ENCODE peak calls at places on chromosomes 4 and X, in nine cellular contexts. One of them, this sample, is unnamed.
A peak's percentile ranks its signal among the peaks of the same experiment; 100 is the strongest.

GRCh38 chrX:111244238-111244750 is 26.0 kb downstream of the CAPN6 start:
- DNase-seq in GM06990: no peak
- DNase-seq in neural progenitor cell: peak; percentile 60
- DNase-seq in foreskin fibroblast: peak; percentile 0
- DNase-seq in lung: no peak
- DNase-seq in HFFc6: no peak
- DNase-seq in GM13977: peak; percentile 29
- DNase-seq in prostate gland: no peak
- DNase-seq in heart right ventricle: no peak
- DNase-seq in this sample: no peak

GRCh38 chr4:82773049-82773448 is 25.5 kb downstream of the SCD5 start:
- DNase-seq in GM06990: no peak
- DNase-seq in neural progenitor cell: no peak
- DNase-seq in foreskin fibroblast: no peak
- DNase-seq in lung: no peak
- DNase-seq in HFFc6: no peak
- DNase-seq in GM13977: no peak
- DNase-seq in prostate gland: no peak
- DNase-seq in heart right ventricle: no peak
- DNase-seq in this sample: no peak

GRCh38 chrX:14864626-14865025 is 8.2 kb downstream of the FANCB start:
- DNase-seq in GM06990: no peak
- DNase-seq in neural progenitor cell: no peak
- DNase-seq in foreskin fibroblast: no peak
- DNase-seq in lung: no peak
- DNase-seq in HFFc6: peak; percentile 38
- DNase-seq in GM13977: no peak
- DNase-seq in prostate gland: no peak
- DNase-seq in heart right ventricle: no peak
- DNase-seq in this sample: no peak

GRCh38 chr4:153466637-153467153 is 535 bp downstream of the TMEM131L start:
- DNase-seq in GM06990: no peak
- DNase-seq in neural progenitor cell: peak; percentile 20
- DNase-seq in foreskin fibroblast: no peak
- DNase-seq in lung: no peak
- DNase-seq in HFFc6: no peak
- DNase-seq in GM13977: peak; percentile 45
- DNase-seq in prostate gland: no peak
- DNase-seq in heart right ventricle: peak; percentile 21
- DNase-seq in this sample: no peak

GRCh38 chrX:28922106-28922505 is 334.9 kb downstream of the IL1RAPL1 start:
- DNase-seq in GM06990: no peak
- DNase-seq in neural progenitor cell: no peak
- DNase-seq in foreskin fibroblast: no peak
- DNase-seq in lung: no peak
- DNase-seq in HFFc6: no peak
- DNase-seq in GM13977: no peak
- DNase-seq in prostate gland: no peak
- DNase-seq in heart right ventricle: no peak
- DNase-seq in this sample: no peak

GRCh38 chr4:115929373-115929772 is 816.0 kb upstream of the NDST4 start:
- DNase-seq in GM06990: no peak
- DNase-seq in neural progenitor cell: no peak
- DNase-seq in foreskin fibroblast: no peak
- DNase-seq in lung: no peak
- DNase-seq in HFFc6: no peak
- DNase-seq in GM13977: no peak
- DNase-seq in prostate gland: no peak
- DNase-seq in heart right ventricle: no peak
- DNase-seq in this sample: no peak

GRCh38 chrX:28586891-28587635 is at the start of gene IL1RAPL1:
- DNase-seq in GM06990: no peak
- DNase-seq in neural progenitor cell: peak; percentile 42
- DNase-seq in foreskin fibroblast: no peak
- DNase-seq in lung: no peak
- DNase-seq in HFFc6: peak; percentile 9
- DNase-seq in GM13977: no peak
- DNase-seq in prostate gland: peak; percentile 4
- DNase-seq in heart right ventricle: no peak
- DNase-seq in this sample: no peak

GRCh38 chr4:7719354-7720174 is 220.1 kb downstream of the AFAP1 start:
- DNase-seq in GM06990: no peak
- DNase-seq in neural progenitor cell: peak; percentile 87
- DNase-seq in foreskin fibroblast: peak; percentile 9
- DNase-seq in lung: peak; percentile 57
- DNase-seq in HFFc6: no peak
- DNase-seq in GM13977: peak; percentile 89
- DNase-seq in prostate gland: peak; percentile 35
- DNase-seq in heart right ventricle: peak; percentile 54
- DNase-seq in this sample: peak; percentile 58

GRCh38 chr4:185721190-185721948 is 90.6 kb downstream of the SORBS2 start:
- DNase-seq in GM06990: no peak
- DNase-seq in neural progenitor cell: no peak
- DNase-seq in foreskin fibroblast: no peak
- DNase-seq in lung: no peak
- DNase-seq in HFFc6: no peak
- DNase-seq in GM13977: no peak
- DNase-seq in prostate gland: no peak
- DNase-seq in heart right ventricle: no peak
- DNase-seq in this sample: no peak

GRCh38 chr4:1208970-1209704 is 36.8 kb upstream of the SPON2 start:
- DNase-seq in GM06990: no peak
- DNase-seq in neural progenitor cell: no peak
- DNase-seq in foreskin fibroblast: no peak
- DNase-seq in lung: no peak
- DNase-seq in HFFc6: no peak
- DNase-seq in GM13977: no peak
- DNase-seq in prostate gland: peak; percentile 41
- DNase-seq in heart right ventricle: no peak
- DNase-seq in this sample: no peak

GRCh38 chrX:66676990-66677389 is 38.1 kb upstream of the EDA2R start:
- DNase-seq in GM06990: no peak
- DNase-seq in neural progenitor cell: no peak
- DNase-seq in foreskin fibroblast: peak; percentile 81
- DNase-seq in lung: no peak
- DNase-seq in HFFc6: peak; percentile 83
- DNase-seq in GM13977: no peak
- DNase-seq in prostate gland: no peak
- DNase-seq in heart right ventricle: no peak
- DNase-seq in this sample: no peak

GRCh38 chr4:113020966-113021365 is 28.5 kb upstream of the ANK2 start:
- DNase-seq in GM06990: no peak
- DNase-seq in neural progenitor cell: peak; percentile 13
- DNase-seq in foreskin fibroblast: peak; percentile 16
- DNase-seq in lung: no peak
- DNase-seq in HFFc6: no peak
- DNase-seq in GM13977: no peak
- DNase-seq in prostate gland: no peak
- DNase-seq in heart right ventricle: no peak
- DNase-seq in this sample: no peak

GRCh38 chrX:68685722-68686683 is 38.5 kb downstream of the STARD8 start:
- DNase-seq in GM06990: peak; percentile 3
- DNase-seq in neural progenitor cell: peak; percentile 50
- DNase-seq in foreskin fibroblast: no peak
- DNase-seq in lung: peak; percentile 64
- DNase-seq in HFFc6: no peak
- DNase-seq in GM13977: peak; percentile 61
- DNase-seq in prostate gland: no peak
- DNase-seq in heart right ventricle: peak; percentile 49
- DNase-seq in this sample: no peak

GRCh38 chr4:189917161-189917891 is 23.3 kb upstream of the FRG1 start:
- DNase-seq in GM06990: no peak
- DNase-seq in neural progenitor cell: no peak
- DNase-seq in foreskin fibroblast: no peak
- DNase-seq in lung: no peak
- DNase-seq in HFFc6: no peak
- DNase-seq in GM13977: no peak
- DNase-seq in prostate gland: no peak
- DNase-seq in heart right ventricle: no peak
- DNase-seq in this sample: no peak

DNA sequence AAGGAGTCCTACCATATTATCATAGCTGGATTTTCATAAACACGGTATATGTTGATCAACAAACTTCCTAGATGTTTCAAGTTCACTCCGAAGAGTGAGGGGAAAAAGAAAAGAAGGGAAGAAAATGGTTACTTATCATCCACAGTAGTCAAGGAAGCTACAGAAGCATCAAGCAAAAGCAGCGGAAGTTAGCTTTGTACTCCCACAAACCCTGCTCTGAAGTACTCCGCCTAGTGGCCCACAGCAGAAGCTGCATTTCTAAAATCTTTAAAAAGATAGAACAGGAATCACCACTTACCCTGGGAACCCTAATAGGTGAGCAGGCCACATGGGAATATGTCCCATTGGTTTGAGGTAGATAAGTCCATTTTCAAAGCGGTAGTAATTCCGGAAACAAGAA is 28.5 kb upstream of the FRG1 start:
- DNase-seq in GM06990: no peak
- DNase-seq in neural progenitor cell: peak; percentile 5
- DNase-seq in foreskin fibroblast: no peak
- DNase-seq in lung: no peak
- DNase-seq in HFFc6: no peak
- DNase-seq in GM13977: no peak
- DNase-seq in prostate gland: no peak
- DNase-seq in heart right ventricle: no peak
- DNase-seq in this sample: no peak
- TF ChIP-seq CTCF in GM06990: peak; percentile 48
- TF ChIP-seq CTCF in neural progenitor cell: peak; percentile 60
- TF ChIP-seq CTCF in foreskin fibroblast: peak; percentile 43
- TF ChIP-seq CTCF in lung: no peak
- TF ChIP-seq CTCF in HFFc6: peak; percentile 72
- TF ChIP-seq CTCF in GM13977: peak; percentile 23
- TF ChIP-seq CTCF in prostate gland: no peak
- TF ChIP-seq CTCF in heart right ventricle: no peak
- TF ChIP-seq CTCF in this sample: peak; percentile 36

GRCh38 chr4:92266521-92266920 is 37.2 kb upstream of the GRID2 start:
- DNase-seq in GM06990: no peak
- DNase-seq in neural progenitor cell: no peak
- DNase-seq in foreskin fibroblast: no peak
- DNase-seq in lung: no peak
- DNase-seq in HFFc6: no peak
- DNase-seq in GM13977: no peak
- DNase-seq in prostate gland: no peak
- DNase-seq in heart right ventricle: no peak
- DNase-seq in this sample: no peak

GRCh38 chr4:92265798-92266197 is 38.0 kb upstream of the GRID2 start:
- DNase-seq in GM06990: no peak
- DNase-seq in neural progenitor cell: no peak
- DNase-seq in foreskin fibroblast: no peak
- DNase-seq in lung: no peak
- DNase-seq in HFFc6: no peak
- DNase-seq in GM13977: no peak
- DNase-seq in prostate gland: no peak
- DNase-seq in heart right ventricle: no peak
- DNase-seq in this sample: no peak

GRCh38 chr4:92268642-92269041 is 35.1 kb upstream of the GRID2 start:
- DNase-seq in GM06990: no peak
- DNase-seq in neural progenitor cell: no peak
- DNase-seq in foreskin fibroblast: no peak
- DNase-seq in lung: no peak
- DNase-seq in HFFc6: no peak
- DNase-seq in GM13977: no peak
- DNase-seq in prostate gland: no peak
- DNase-seq in heart right ventricle: no peak
- DNase-seq in this sample: no peak

GRCh38 chr4:92265066-92265465 is 38.7 kb upstream of the GRID2 start:
- DNase-seq in GM06990: no peak
- DNase-seq in neural progenitor cell: no peak
- DNase-seq in foreskin fibroblast: no peak
- DNase-seq in lung: no peak
- DNase-seq in HFFc6: no peak
- DNase-seq in GM13977: no peak
- DNase-seq in prostate gland: no peak
- DNase-seq in heart right ventricle: no peak
- DNase-seq in this sample: no peak

DNA sequence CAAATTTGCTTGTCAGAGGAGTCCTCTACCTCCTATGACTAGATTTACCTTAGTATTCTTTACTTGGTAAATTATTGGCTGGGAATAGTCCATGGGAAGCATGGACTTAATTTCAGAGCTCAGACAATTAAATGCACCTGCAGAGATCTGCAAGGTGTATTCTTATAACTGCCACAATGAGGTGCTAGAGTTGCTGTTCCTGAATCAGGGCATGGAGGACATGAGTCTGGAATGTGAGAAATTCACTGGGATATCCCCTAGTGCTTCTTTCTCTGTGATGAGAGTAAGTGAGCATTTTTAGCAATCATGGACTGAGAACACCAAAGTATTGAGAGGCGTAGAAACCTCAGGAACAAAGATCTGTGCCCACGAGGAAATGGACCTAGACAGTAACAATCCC is 32.9 kb upstream of the GRID2 start:
- DNase-seq in GM06990: no peak
- DNase-seq in neural progenitor cell: peak; percentile 49
- DNase-seq in foreskin fibroblast: no peak
- DNase-seq in lung: no peak
- DNase-seq in HFFc6: no peak
- DNase-seq in GM13977: no peak
- DNase-seq in prostate gland: no peak
- DNase-seq in heart right ventricle: no peak
- DNase-seq in this sample: no peak
- TF ChIP-seq CTCF in GM06990: no peak
- TF ChIP-seq CTCF in neural progenitor cell: peak; percentile 53
- TF ChIP-seq CTCF in foreskin fibroblast: no peak
- TF ChIP-seq CTCF in lung: no peak
- TF ChIP-seq CTCF in HFFc6: no peak
- TF ChIP-seq CTCF in GM13977: no peak
- TF ChIP-seq CTCF in prostate gland: no peak
- TF ChIP-seq CTCF in heart right ventricle: no peak
- TF ChIP-seq CTCF in this sample: no peak

GRCh38 chr4:5967783-5968182 is 50.4 kb downstream of the C4orf50 start:
- DNase-seq in GM06990: no peak
- DNase-seq in neural progenitor cell: no peak
- DNase-seq in foreskin fibroblast: no peak
- DNase-seq in lung: no peak
- DNase-seq in HFFc6: no peak
- DNase-seq in GM13977: no peak
- DNase-seq in prostate gland: no peak
- DNase-seq in heart right ventricle: no peak
- DNase-seq in this sample: no peak
- TF ChIP-seq CTCF in GM06990: no peak
- TF ChIP-seq CTCF in neural progenitor cell: no peak
- TF ChIP-seq CTCF in foreskin fibroblast: no peak
- TF ChIP-seq CTCF in lung: no peak
- TF ChIP-seq CTCF in HFFc6: no peak
- TF ChIP-seq CTCF in GM13977: no peak
- TF ChIP-seq CTCF in prostate gland: no peak
- TF ChIP-seq CTCF in heart right ventricle: no peak
- TF ChIP-seq CTCF in this sample: no peak

GRCh38 chr4:126807132-126807531 is 825.6 kb upstream of the INTU start:
- DNase-seq in GM06990: no peak
- DNase-seq in neural progenitor cell: peak; percentile 4
- DNase-seq in foreskin fibroblast: peak; percentile 77
- DNase-seq in lung: no peak
- DNase-seq in HFFc6: peak; percentile 37
- DNase-seq in GM13977: no peak
- DNase-seq in prostate gland: no peak
- DNase-seq in heart right ventricle: no peak
- DNase-seq in this sample: no peak

DNA sequence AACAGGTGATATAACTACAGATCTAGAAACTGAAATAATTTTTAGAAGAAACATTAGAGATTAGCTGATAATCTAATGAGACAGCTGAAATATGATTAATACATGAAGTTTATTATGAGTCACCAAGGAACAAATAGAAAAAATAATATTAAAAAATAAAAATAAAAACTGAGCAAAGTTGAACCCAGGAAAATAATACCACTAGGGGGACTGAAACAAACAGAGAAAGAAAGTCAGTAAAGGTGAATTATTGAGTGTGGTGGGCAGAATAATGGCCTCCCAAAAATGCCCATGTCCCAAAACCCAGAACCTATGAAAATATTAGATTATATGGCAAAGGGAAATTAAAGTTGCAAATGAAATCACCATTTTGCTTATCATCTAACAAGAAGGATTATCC is 820.7 kb upstream of the INTU start:
- DNase-seq in GM06990: no peak
- DNase-seq in neural progenitor cell: no peak
- DNase-seq in foreskin fibroblast: no peak
- DNase-seq in lung: no peak
- DNase-seq in HFFc6: no peak
- DNase-seq in GM13977: no peak
- DNase-seq in prostate gland: no peak
- DNase-seq in heart right ventricle: no peak
- DNase-seq in this sample: no peak
- TF ChIP-seq CTCF in GM06990: no peak
- TF ChIP-seq CTCF in neural progenitor cell: peak; percentile 26
- TF ChIP-seq CTCF in foreskin fibroblast: no peak
- TF ChIP-seq CTCF in lung: no peak
- TF ChIP-seq CTCF in HFFc6: peak; percentile 54
- TF ChIP-seq CTCF in GM13977: no peak
- TF ChIP-seq CTCF in prostate gland: no peak
- TF ChIP-seq CTCF in heart right ventricle: no peak
- TF ChIP-seq CTCF in this sample: no peak